ENCODE peak calls at places on chromosomes 6 and 20, in ten cellular contexts. D is adrenal gland, H is breast epithelium, O is spleen, X is upper lobe of left lung, U is Peyer's patch, I is HCT116, C is IMR-90, K is tibial nerve, P is thyroid gland. A is an unnamed sample.

GRCh38 chr6:65170273-65170672 is 536.8 kb downstream of the EYS start:
- DNase-seq in X (no peak), O (no peak), H (no peak), I (no peak), D (no peak), U (no peak), P (no peak), C (peak; percentile 18), K (no peak), A (no peak)

GRCh38 chr6:91376686-91377085 is 789.8 kb upstream of the MAP3K7 start:
- DNase-seq in U (peak; percentile 47), C (no peak), I (no peak), X (no peak), P (peak; percentile 8), D (no peak), O (no peak), K (no peak), H (no peak), A (no peak)

GRCh38 chr6:136927313-136927712 is 5.2 kb downstream of the SLC35D3 start:
- DNase-seq in P (no peak), H (no peak), C (peak; percentile 10), D (no peak), O (no peak), X (no peak), I (peak; percentile 7), U (no peak), K (no peak), A (peak; percentile 44)

GRCh38 chr6:89409461-89410035 is 2.5 kb downstream of the RRAGD start:
- DNase-seq in K (no peak), O (no peak), X (no peak), P (no peak), H (no peak), C (no peak), I (no peak), D (no peak), U (no peak), A (no peak)

GRCh38 chr20:4730782-4731181 is 9.1 kb downstream of the PRND start:
- DNase-seq in P (no peak), O (no peak), C (peak; percentile 11), I (no peak), K (no peak), H (no peak), D (no peak), U (no peak), X (no peak), A (no peak)

GRCh38 chr6:148323344-148323743 is 19.3 kb upstream of the SASH1 start:
- DNase-seq in I (no peak), O (no peak), H (no peak), K (no peak), C (peak; percentile 86), U (no peak), P (no peak), X (no peak), D (no peak), A (no peak)

GRCh38 chr20:57476641-57477461 is 48.1 kb downstream of the CTCFL start:
- DNase-seq in K (no peak), D (no peak), P (no peak), X (no peak), H (no peak), I (no peak), O (peak; percentile 77), C (no peak), U (peak; percentile 46), A (no peak)

GRCh38 chr20:36307412-36308317 is 1.5 kb downstream of the DLGAP4 start:
- DNase-seq in U (no peak), X (peak; percentile 58), O (no peak), P (no peak), H (no peak), D (no peak), C (no peak), I (no peak), K (no peak), A (no peak)

GRCh38 chr6:106519460-106520394 is 109.6 kb downstream of the RTN4IP1 start:
- DNase-seq in I (peak; percentile 42), P (peak; percentile 61), X (no peak), K (no peak), H (no peak), U (peak; percentile 91), C (peak; percentile 95), D (peak; percentile 30), O (peak; percentile 93), A (peak; percentile 43)

GRCh38 chr6:93391982-93392381 is 27.4 kb downstream of the EPHA7 start:
- DNase-seq in K (no peak), C (no peak), H (no peak), O (no peak), P (no peak), X (no peak), I (no peak), D (no peak), U (no peak), A (no peak)

GRCh38 chr6:156780117-156780641 is 3.0 kb downstream of the ARID1B start:
- DNase-seq in H (peak; percentile 52), D (peak; percentile 51), X (no peak), C (peak; percentile 96), U (peak; percentile 86), P (peak; percentile 52), O (no peak), K (peak; percentile 67), I (peak; percentile 70), A (peak; percentile 89)

GRCh38 chr6:40293824-40294188 is 293.4 kb downstream of the LRFN2 start:
- DNase-seq in P (no peak), C (no peak), H (no peak), X (peak; percentile 23), D (no peak), O (no peak), I (no peak), U (no peak), K (no peak), A (no peak)

GRCh38 chr20:15446373-15446772 is 1109.0 kb upstream of the FLRT3 start:
- DNase-seq in U (peak; percentile 46), D (no peak), O (no peak), I (no peak), H (peak; percentile 51), P (peak; percentile 4), X (no peak), C (no peak), K (no peak), A (no peak)

GRCh38 chr20:33499347-33499746 is 9.5 kb downstream of the CBFA2T2 start:
- DNase-seq in P (no peak), K (no peak), D (no peak), X (no peak), H (no peak), U (no peak), O (no peak), I (no peak), C (no peak), A (no peak)

GRCh38 chr6:154638369-154638768 is 94.8 kb upstream of the SCAF8 start:
- DNase-seq in K (no peak), X (no peak), C (peak; percentile 33), H (no peak), O (no peak), U (no peak), I (no peak), D (no peak), P (no peak), A (no peak)

GRCh38 chr6:142030115-142030619 is 102.6 kb upstream of the GJE1 start:
- DNase-seq in K (no peak), O (no peak), H (no peak), D (no peak), P (no peak), U (no peak), X (no peak), I (no peak), C (peak; percentile 76), A (no peak)

GRCh38 chr6:82525775-82526515 is 162.3 kb downstream of the TPBG start:
- DNase-seq in C (no peak), H (no peak), P (no peak), D (no peak), X (no peak), I (no peak), O (no peak), U (no peak), K (no peak), A (no peak)

GRCh38 chr6:26187981-26188635 is 100.9 kb downstream of the HFE start:
- DNase-seq in O (no peak), P (peak; percentile 29), U (peak; percentile 68), X (no peak), I (peak; percentile 39), K (no peak), H (no peak), D (peak; percentile 79), C (peak; percentile 43), A (peak; percentile 96)

GRCh38 chr20:62875419-62876355 is 14.1 kb upstream of the TCFL5 start:
- DNase-seq in P (peak; percentile 61), C (peak; percentile 83), K (peak; percentile 53), I (peak; percentile 71), H (peak; percentile 69), D (peak; percentile 90), O (peak; percentile 84), X (peak; percentile 84), U (peak; percentile 79), A (peak; percentile 50)
- TF ChIP-seq POLR2A in P (no peak), C (no peak), K (peak; percentile 13), I (no peak), H (no peak), D (peak; percentile 67), O (no peak), X (no peak), U (no peak), A (no peak)

DNA sequence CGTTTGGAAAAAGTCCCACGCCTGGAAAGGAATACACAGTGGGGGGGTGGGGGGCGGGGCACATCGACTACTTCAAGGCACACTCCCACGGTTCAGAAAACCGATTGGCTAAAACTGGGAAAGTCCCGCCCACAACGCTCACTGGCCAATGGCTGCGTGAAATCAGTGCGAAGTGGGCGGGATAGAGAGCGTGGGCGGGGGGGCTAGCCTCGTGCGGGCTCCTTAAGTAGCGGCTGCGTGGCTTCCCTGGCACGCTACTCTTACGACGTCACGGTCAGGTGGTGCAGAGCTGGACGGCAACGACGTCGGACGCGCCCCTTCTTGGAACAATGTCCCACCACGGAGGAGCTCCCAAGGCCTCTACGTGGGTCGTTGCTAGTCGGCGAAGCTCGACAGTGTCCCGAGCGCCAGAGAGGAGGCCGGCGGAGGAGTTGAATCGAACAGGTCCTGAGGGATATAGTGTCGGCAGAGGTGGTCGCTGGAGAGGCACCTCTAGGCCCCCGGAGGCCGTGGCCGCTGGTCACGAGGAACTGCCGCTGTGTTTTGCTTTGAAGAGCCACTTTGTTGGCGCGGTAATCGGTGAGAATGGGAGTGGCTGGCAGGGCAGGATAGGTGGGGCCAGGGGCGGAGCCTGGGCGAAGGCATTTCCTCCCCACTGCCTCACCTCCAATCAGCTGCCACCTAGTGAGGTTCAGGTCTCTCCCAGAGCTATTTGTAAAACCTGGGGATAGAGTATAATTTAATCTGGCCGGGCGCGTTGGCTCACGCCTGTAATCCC is at the start of gene DDX43:
- DNase-seq in U (peak; percentile 62), O (peak; percentile 84), I (no peak), H (no peak), D (peak; percentile 59), X (peak; percentile 81), C (no peak), P (peak; percentile 57), K (peak; percentile 64), A (peak; percentile 16)
- TF ChIP-seq POLR2A in U (no peak), O (no peak), I (no peak), H (no peak), D (no peak), X (peak; percentile 49), C (no peak), P (no peak), K (no peak), A (no peak)

GRCh38 chr6:44253307-44254101 is 3.8 kb downstream of the SLC35B2 start:
- DNase-seq in U (peak; percentile 80), X (no peak), H (no peak), K (no peak), P (no peak), O (peak; percentile 75), I (no peak), D (peak; percentile 70), C (no peak), A (peak; percentile 72)
- TF ChIP-seq POLR2A in U (no peak), X (no peak), H (no peak), K (no peak), P (no peak), O (no peak), I (no peak), D (no peak), C (no peak), A (no peak)

GRCh38 chr20:63976980-63977391 is 2.5 kb downstream of the SAMD10 start:
- DNase-seq in O (peak; percentile 79), C (no peak), H (peak; percentile 16), I (no peak), P (no peak), D (no peak), K (no peak), U (no peak), X (peak; percentile 74), A (no peak)
- TF ChIP-seq POLR2A in O (no peak), C (no peak), H (no peak), I (no peak), P (no peak), D (no peak), K (no peak), U (no peak), X (no peak), A (no peak)